ENCODE peak calls at places on chromosomes 13 and 19, in six cellular contexts. One of them, this sample, is unnamed.

GRCh38 chr13:97726664-97727235 is 226.7 kb upstream of the IPO5 start:
- DNase-seq in NCI-H1105 treated with DMSO at 0.1 percent for 48 hours: peak
- DNase-seq in T-helper 1 cell: no peak
- DNase-seq in ascending aorta: no peak
- DNase-seq in activated naive CD4-positive, alpha-beta T cell treated with anti-CD3 and anti-CD28 coated beads, Interleukin-2, amount 10 ng/mL, durations not matched to agents 7 days and 5 days: no peak
- DNase-seq in uterus: no peak
- DNase-seq in this sample: no peak

GRCh38 chr13:76798037-76798436 is 88.2 kb downstream of the KCTD12 start:
- DNase-seq in NCI-H1105 treated with DMSO at 0.1 percent for 48 hours: no peak
- DNase-seq in T-helper 1 cell: no peak
- DNase-seq in ascending aorta: no peak
- DNase-seq in activated naive CD4-positive, alpha-beta T cell treated with anti-CD3 and anti-CD28 coated beads, Interleukin-2, amount 10 ng/mL, durations not matched to agents 7 days and 5 days: no peak
- DNase-seq in uterus: no peak
- DNase-seq in this sample: no peak

GRCh38 chr19:38850976-38851621 is 1.3 kb upstream of the HNRNPL start:
- DNase-seq in NCI-H1105 treated with DMSO at 0.1 percent for 48 hours: no peak
- DNase-seq in T-helper 1 cell: no peak
- DNase-seq in ascending aorta: no peak
- DNase-seq in activated naive CD4-positive, alpha-beta T cell treated with anti-CD3 and anti-CD28 coated beads, Interleukin-2, amount 10 ng/mL, durations not matched to agents 7 days and 5 days: peak
- DNase-seq in uterus: peak
- DNase-seq in this sample: no peak

GRCh38 chr19:40822161-40822560 is 23.2 kb downstream of the EGLN2 start:
- DNase-seq in NCI-H1105 treated with DMSO at 0.1 percent for 48 hours: no peak
- DNase-seq in T-helper 1 cell: no peak
- DNase-seq in ascending aorta: no peak
- DNase-seq in activated naive CD4-positive, alpha-beta T cell treated with anti-CD3 and anti-CD28 coated beads, Interleukin-2, amount 10 ng/mL, durations not matched to agents 7 days and 5 days: no peak
- DNase-seq in uterus: no peak
- DNase-seq in this sample: no peak

GRCh38 chr19:16441661-16442071 is 30.1 kb downstream of the EPS15L1 start:
- DNase-seq in NCI-H1105 treated with DMSO at 0.1 percent for 48 hours: no peak
- DNase-seq in T-helper 1 cell: no peak
- DNase-seq in ascending aorta: no peak
- DNase-seq in activated naive CD4-positive, alpha-beta T cell treated with anti-CD3 and anti-CD28 coated beads, Interleukin-2, amount 10 ng/mL, durations not matched to agents 7 days and 5 days: peak
- DNase-seq in uterus: no peak
- DNase-seq in this sample: no peak

GRCh38 chr13:24662195-24663088 is 17.8 kb upstream of the ATP12A start:
- DNase-seq in NCI-H1105 treated with DMSO at 0.1 percent for 48 hours: no peak
- DNase-seq in T-helper 1 cell: no peak
- DNase-seq in ascending aorta: no peak
- DNase-seq in activated naive CD4-positive, alpha-beta T cell treated with anti-CD3 and anti-CD28 coated beads, Interleukin-2, amount 10 ng/mL, durations not matched to agents 7 days and 5 days: no peak
- DNase-seq in uterus: no peak
- DNase-seq in this sample: no peak

GRCh38 chr13:71871844-71872243 is 4.8 kb upstream of the DACH1 start:
- DNase-seq in NCI-H1105 treated with DMSO at 0.1 percent for 48 hours: peak
- DNase-seq in T-helper 1 cell: no peak
- DNase-seq in ascending aorta: no peak
- DNase-seq in activated naive CD4-positive, alpha-beta T cell treated with anti-CD3 and anti-CD28 coated beads, Interleukin-2, amount 10 ng/mL, durations not matched to agents 7 days and 5 days: no peak
- DNase-seq in uterus: no peak
- DNase-seq in this sample: no peak

GRCh38 chr19:38303517-38304351 is at the start of gene C19orf33:
- DNase-seq in NCI-H1105 treated with DMSO at 0.1 percent for 48 hours: no peak
- DNase-seq in T-helper 1 cell: no peak
- DNase-seq in ascending aorta: no peak
- DNase-seq in activated naive CD4-positive, alpha-beta T cell treated with anti-CD3 and anti-CD28 coated beads, Interleukin-2, amount 10 ng/mL, durations not matched to agents 7 days and 5 days: peak
- DNase-seq in uterus: no peak
- DNase-seq in this sample: no peak

GRCh38 chr19:43624933-43625332 is 5.5 kb upstream of the ZNF428 start:
- DNase-seq in NCI-H1105 treated with DMSO at 0.1 percent for 48 hours: no peak
- DNase-seq in T-helper 1 cell: peak
- DNase-seq in ascending aorta: peak
- DNase-seq in activated naive CD4-positive, alpha-beta T cell treated with anti-CD3 and anti-CD28 coated beads, Interleukin-2, amount 10 ng/mL, durations not matched to agents 7 days and 5 days: peak
- DNase-seq in uterus: no peak
- DNase-seq in this sample: peak

GRCh38 chr13:98242403-98242802 is 65.3 kb upstream of the RNF113B start:
- DNase-seq in NCI-H1105 treated with DMSO at 0.1 percent for 48 hours: no peak
- DNase-seq in T-helper 1 cell: no peak
- DNase-seq in ascending aorta: no peak
- DNase-seq in activated naive CD4-positive, alpha-beta T cell treated with anti-CD3 and anti-CD28 coated beads, Interleukin-2, amount 10 ng/mL, durations not matched to agents 7 days and 5 days: no peak
- DNase-seq in uterus: no peak
- DNase-seq in this sample: no peak

GRCh38 chr19:30672926-30673325 is 300.7 kb downstream of the ZNF536 start:
- DNase-seq in NCI-H1105 treated with DMSO at 0.1 percent for 48 hours: no peak
- DNase-seq in T-helper 1 cell: no peak
- DNase-seq in ascending aorta: no peak
- DNase-seq in activated naive CD4-positive, alpha-beta T cell treated with anti-CD3 and anti-CD28 coated beads, Interleukin-2, amount 10 ng/mL, durations not matched to agents 7 days and 5 days: no peak
- DNase-seq in uterus: no peak
- DNase-seq in this sample: no peak

GRCh38 chr13:113608967-113609533 is 24.5 kb downstream of the TFDP1 start:
- DNase-seq in NCI-H1105 treated with DMSO at 0.1 percent for 48 hours: no peak
- DNase-seq in T-helper 1 cell: no peak
- DNase-seq in ascending aorta: no peak
- DNase-seq in activated naive CD4-positive, alpha-beta T cell treated with anti-CD3 and anti-CD28 coated beads, Interleukin-2, amount 10 ng/mL, durations not matched to agents 7 days and 5 days: no peak
- DNase-seq in uterus: no peak
- DNase-seq in this sample: no peak

GRCh38 chr19:19748249-19748938 is 15.5 kb upstream of the ZNF14 start:
- DNase-seq in NCI-H1105 treated with DMSO at 0.1 percent for 48 hours: no peak
- DNase-seq in T-helper 1 cell: no peak
- DNase-seq in ascending aorta: no peak
- DNase-seq in activated naive CD4-positive, alpha-beta T cell treated with anti-CD3 and anti-CD28 coated beads, Interleukin-2, amount 10 ng/mL, durations not matched to agents 7 days and 5 days: no peak
- DNase-seq in uterus: no peak
- DNase-seq in this sample: no peak

GRCh38 chr13:24381539-24382265 is 72.3 kb downstream of the C1QTNF9 start:
- DNase-seq in NCI-H1105 treated with DMSO at 0.1 percent for 48 hours: no peak
- DNase-seq in T-helper 1 cell: no peak
- DNase-seq in ascending aorta: no peak
- DNase-seq in activated naive CD4-positive, alpha-beta T cell treated with anti-CD3 and anti-CD28 coated beads, Interleukin-2, amount 10 ng/mL, durations not matched to agents 7 days and 5 days: no peak
- DNase-seq in uterus: no peak
- DNase-seq in this sample: no peak

GRCh38 chr19:47020992-47021496 is 1.4 kb downstream of the NPAS1 start:
- DNase-seq in NCI-H1105 treated with DMSO at 0.1 percent for 48 hours: no peak
- DNase-seq in T-helper 1 cell: no peak
- DNase-seq in ascending aorta: no peak
- DNase-seq in activated naive CD4-positive, alpha-beta T cell treated with anti-CD3 and anti-CD28 coated beads, Interleukin-2, amount 10 ng/mL, durations not matched to agents 7 days and 5 days: no peak
- DNase-seq in uterus: no peak
- DNase-seq in this sample: no peak

GRCh38 chr19:46586294-46586693 is 14.8 kb upstream of the CALM3 start:
- DNase-seq in NCI-H1105 treated with DMSO at 0.1 percent for 48 hours: no peak
- DNase-seq in T-helper 1 cell: no peak
- DNase-seq in ascending aorta: no peak
- DNase-seq in activated naive CD4-positive, alpha-beta T cell treated with anti-CD3 and anti-CD28 coated beads, Interleukin-2, amount 10 ng/mL, durations not matched to agents 7 days and 5 days: no peak
- DNase-seq in uterus: no peak
- DNase-seq in this sample: no peak

GRCh38 chr13:113074876-113075275 is 30.7 kb upstream of the F7 start:
- DNase-seq in NCI-H1105 treated with DMSO at 0.1 percent for 48 hours: no peak
- DNase-seq in T-helper 1 cell: no peak
- DNase-seq in ascending aorta: no peak
- DNase-seq in activated naive CD4-positive, alpha-beta T cell treated with anti-CD3 and anti-CD28 coated beads, Interleukin-2, amount 10 ng/mL, durations not matched to agents 7 days and 5 days: no peak
- DNase-seq in uterus: no peak
- DNase-seq in this sample: no peak

GRCh38 chr13:98440390-98441055 is 136.4 kb downstream of the STK24 start:
- DNase-seq in NCI-H1105 treated with DMSO at 0.1 percent for 48 hours: no peak
- DNase-seq in T-helper 1 cell: no peak
- DNase-seq in ascending aorta: no peak
- DNase-seq in activated naive CD4-positive, alpha-beta T cell treated with anti-CD3 and anti-CD28 coated beads, Interleukin-2, amount 10 ng/mL, durations not matched to agents 7 days and 5 days: no peak
- DNase-seq in uterus: no peak
- DNase-seq in this sample: no peak

GRCh38 chr19:34066007-34066656 is 106.2 kb upstream of the LSM14A start:
- DNase-seq in NCI-H1105 treated with DMSO at 0.1 percent for 48 hours: no peak
- DNase-seq in T-helper 1 cell: no peak
- DNase-seq in ascending aorta: no peak
- DNase-seq in activated naive CD4-positive, alpha-beta T cell treated with anti-CD3 and anti-CD28 coated beads, Interleukin-2, amount 10 ng/mL, durations not matched to agents 7 days and 5 days: no peak
- DNase-seq in uterus: no peak
- DNase-seq in this sample: no peak

GRCh38 chr13:40799508-40799907 is 10.1 kb downstream of the SLC25A15 start:
- DNase-seq in NCI-H1105 treated with DMSO at 0.1 percent for 48 hours: no peak
- DNase-seq in T-helper 1 cell: no peak
- DNase-seq in ascending aorta: no peak
- DNase-seq in activated naive CD4-positive, alpha-beta T cell treated with anti-CD3 and anti-CD28 coated beads, Interleukin-2, amount 10 ng/mL, durations not matched to agents 7 days and 5 days: no peak
- DNase-seq in uterus: no peak
- DNase-seq in this sample: no peak

GRCh38 chr19:58568731-58569130 is 4.4 kb downstream of the MZF1 start:
- DNase-seq in NCI-H1105 treated with DMSO at 0.1 percent for 48 hours: no peak
- DNase-seq in T-helper 1 cell: no peak
- DNase-seq in ascending aorta: no peak
- DNase-seq in activated naive CD4-positive, alpha-beta T cell treated with anti-CD3 and anti-CD28 coated beads, Interleukin-2, amount 10 ng/mL, durations not matched to agents 7 days and 5 days: peak
- DNase-seq in uterus: peak
- DNase-seq in this sample: no peak

GRCh38 chr19:12872941-12873890 is 8.0 kb downstream of the DNASE2 start:
- DNase-seq in NCI-H1105 treated with DMSO at 0.1 percent for 48 hours: no peak
- DNase-seq in T-helper 1 cell: peak
- DNase-seq in ascending aorta: no peak
- DNase-seq in activated naive CD4-positive, alpha-beta T cell treated with anti-CD3 and anti-CD28 coated beads, Interleukin-2, amount 10 ng/mL, durations not matched to agents 7 days and 5 days: peak
- DNase-seq in uterus: no peak
- DNase-seq in this sample: no peak

GRCh38 chr19:30207357-30207756 is 164.8 kb upstream of the ZNF536 start:
- DNase-seq in NCI-H1105 treated with DMSO at 0.1 percent for 48 hours: no peak
- DNase-seq in T-helper 1 cell: no peak
- DNase-seq in ascending aorta: no peak
- DNase-seq in activated naive CD4-positive, alpha-beta T cell treated with anti-CD3 and anti-CD28 coated beads, Interleukin-2, amount 10 ng/mL, durations not matched to agents 7 days and 5 days: no peak
- DNase-seq in uterus: no peak
- DNase-seq in this sample: no peak

GRCh38 chr13:72170571-72170970 is 303.6 kb upstream of the DACH1 start:
- DNase-seq in NCI-H1105 treated with DMSO at 0.1 percent for 48 hours: no peak
- DNase-seq in T-helper 1 cell: no peak
- DNase-seq in ascending aorta: no peak
- DNase-seq in activated naive CD4-positive, alpha-beta T cell treated with anti-CD3 and anti-CD28 coated beads, Interleukin-2, amount 10 ng/mL, durations not matched to agents 7 days and 5 days: no peak
- DNase-seq in uterus: no peak
- DNase-seq in this sample: no peak

GRCh38 chr19:33818426-33818825 is 21.8 kb downstream of the KCTD15 start:
- DNase-seq in NCI-H1105 treated with DMSO at 0.1 percent for 48 hours: no peak
- DNase-seq in T-helper 1 cell: no peak
- DNase-seq in ascending aorta: no peak
- DNase-seq in activated naive CD4-positive, alpha-beta T cell treated with anti-CD3 and anti-CD28 coated beads, Interleukin-2, amount 10 ng/mL, durations not matched to agents 7 days and 5 days: no peak
- DNase-seq in uterus: no peak
- DNase-seq in this sample: no peak

GRCh38 chr13:48731957-48732569 is 78.3 kb downstream of the CYSLTR2 start:
- DNase-seq in NCI-H1105 treated with DMSO at 0.1 percent for 48 hours: no peak
- DNase-seq in T-helper 1 cell: peak
- DNase-seq in ascending aorta: no peak
- DNase-seq in activated naive CD4-positive, alpha-beta T cell treated with anti-CD3 and anti-CD28 coated beads, Interleukin-2, amount 10 ng/mL, durations not matched to agents 7 days and 5 days: peak
- DNase-seq in uterus: no peak
- DNase-seq in this sample: no peak

GRCh38 chr19:4636151-4636717 is 3.1 kb upstream of the TNFAIP8L1 start:
- DNase-seq in NCI-H1105 treated with DMSO at 0.1 percent for 48 hours: peak
- DNase-seq in T-helper 1 cell: peak
- DNase-seq in ascending aorta: no peak
- DNase-seq in activated naive CD4-positive, alpha-beta T cell treated with anti-CD3 and anti-CD28 coated beads, Interleukin-2, amount 10 ng/mL, durations not matched to agents 7 days and 5 days: peak
- DNase-seq in uterus: peak
- DNase-seq in this sample: no peak